ENCODE peak calls at places on chromosomes 4 and X, in eight cellular contexts. R, G, H, B, E, D, N and J are unnamed samples.
A peak's percentile ranks its signal among the peaks of the same experiment; 100 is the strongest.

GRCh38 chr4:25654971-25655963 is at the start of gene SLC34A2:
- DNase-seq in R (no peak), G (no peak), H (no peak), B (peak; percentile 83), E (no peak), D (no peak), N (no peak), J (no peak)

GRCh38 chr4:8870647-8871416 is 807 bp downstream of the HMX1 start:
- DNase-seq in R (no peak), G (no peak), H (no peak), B (no peak), E (no peak), D (no peak), N (no peak), J (no peak)

GRCh38 chr4:21134994-21135393 is 434.7 kb downstream of the PACRGL start:
- DNase-seq in R (peak; percentile 15), G (peak; percentile 9), H (no peak), B (peak; percentile 76), E (no peak), D (peak; percentile 16), N (no peak), J (peak; percentile 42)

GRCh38 chr4:109301691-109302365 is 630 bp downstream of the COL25A1 start:
- DNase-seq in R (no peak), G (no peak), H (no peak), B (no peak), E (no peak), D (peak; percentile 2), N (no peak), J (no peak)

GRCh38 chrX:54494970-54495813 is 842 bp downstream of the FGD1 start:
- DNase-seq in R (peak; percentile 20), G (no peak), H (no peak), B (no peak), E (peak; percentile 7), D (no peak), N (no peak), J (no peak)

GRCh38 chr4:105709081-105709450 is 482 bp downstream of the GSTCD start:
- DNase-seq in R (peak; percentile 18), G (no peak), H (no peak), B (no peak), E (no peak), D (peak; percentile 9), N (no peak), J (peak; percentile 42)

GRCh38 chr4:125703443-125703842 is 388.7 kb downstream of the FAT4 start:
- DNase-seq in R (peak; percentile 62), G (no peak), H (no peak), B (no peak), E (peak; percentile 15), D (peak; percentile 73), N (no peak), J (no peak)

GRCh38 chr4:119478446-119479179 is 150.0 kb downstream of the PDE5A start:
- DNase-seq in R (no peak), G (no peak), H (no peak), B (no peak), E (no peak), D (no peak), N (no peak), J (no peak)

GRCh38 chr4:137960371-137961050 is 281.6 kb downstream of the SLC7A11 start:
- DNase-seq in R (peak; percentile 71), G (peak; percentile 63), H (no peak), B (no peak), E (peak; percentile 59), D (peak; percentile 68), N (no peak), J (peak; percentile 75)

GRCh38 chrX:13658602-13659001 is 5.7 kb downstream of the TCEANC start:
- DNase-seq in R (peak; percentile 70), G (peak; percentile 44), H (no peak), B (peak; percentile 35), E (peak; percentile 34), D (peak; percentile 73), N (peak; percentile 24), J (peak; percentile 73)